ENCODE peak calls at places on chromosomes 2 and 18, in five cellular contexts. R, P, W, Q and E are unnamed samples.

GRCh38 chr18:33870059-33870458 is 292.0 kb downstream of the ASXL3 start:
- DNase-seq in R (no peak), W (no peak), Q (peak), P (no peak), E (no peak)

GRCh38 chr18:79873449-79874110 is 75.8 kb downstream of the KCNG2 start:
- DNase-seq in P (no peak), W (no peak), R (no peak), Q (no peak), E (no peak)

GRCh38 chr2:128361376-128362131 is 42.9 kb upstream of the HS6ST1 start:
- DNase-seq in R (peak), Q (no peak), P (no peak), W (peak), E (no peak)

GRCh38 chr18:22985250-22985649 is 52.1 kb downstream of the RBBP8 start:
- DNase-seq in R (no peak), P (no peak), Q (no peak), W (no peak), E (no peak)

GRCh38 chr18:33432857-33433256 is 7.7 kb downstream of the CCDC178 start:
- DNase-seq in Q (peak), R (no peak), W (no peak), P (no peak), E (no peak)

GRCh38 chr2:206721216-206721920 is 3.2 kb upstream of the DYTN start:
- DNase-seq in W (no peak), P (no peak), Q (no peak), R (no peak), E (no peak)

GRCh38 chr18:57446322-57446721 is 11.1 kb downstream of the ONECUT2 start:
- DNase-seq in W (peak), Q (no peak), R (no peak), P (no peak), E (no peak)

GRCh38 chr2:200305797-200306718 is at the start of gene SPATS2L:
- DNase-seq in P (peak), W (peak), Q (peak), R (peak), E (peak)

GRCh38 chr2:56240210-56240609 is 56.4 kb downstream of the CCDC85A start:
- DNase-seq in R (no peak), Q (no peak), W (no peak), P (no peak), E (no peak)

GRCh38 chr18:27707201-27707600 is 469.7 kb downstream of the CDH2 start:
- DNase-seq in Q (no peak), W (no peak), P (no peak), R (no peak), E (no peak)

GRCh38 chr18:24586662-24587360 is 126.4 kb downstream of the HRH4 start:
- DNase-seq in P (no peak), Q (no peak), R (no peak), W (no peak), E (no peak)

GRCh38 chr2:8633735-8634313 is 48.0 kb upstream of the ID2 start:
- DNase-seq in Q (peak), R (no peak), W (peak), P (no peak), E (no peak)

GRCh38 chr2:240149943-240150784 is 9.7 kb upstream of the OTOS start:
- DNase-seq in R (no peak), W (peak), P (peak), Q (peak), E (peak)

GRCh38 chr18:9135912-9136314 is 668 bp upstream of the ANKRD12 start:
- DNase-seq in W (no peak), Q (no peak), R (peak), P (peak), E (no peak)

GRCh38 chr18:67425724-67426123 is 90.8 kb downstream of the DSEL start:
- DNase-seq in Q (peak), R (no peak), W (no peak), P (no peak), E (no peak)

GRCh38 chr2:231605607-231606091 is 13.0 kb downstream of the TEX44 start:
- DNase-seq in W (no peak), R (no peak), Q (no peak), P (no peak), E (peak)

GRCh38 chr18:74531043-74531442 is 3.3 kb upstream of the CNDP1 start:
- DNase-seq in R (no peak), W (no peak), Q (no peak), P (no peak), E (no peak)

GRCh38 chr2:146927080-146927714 is 917.6 kb upstream of the ACVR2A start:
- DNase-seq in Q (peak), R (peak), W (no peak), P (no peak), E (peak)

GRCh38 chr2:69770193-69770702 is 28.3 kb downstream of the ANXA4 start:
- DNase-seq in Q (peak), W (no peak), P (no peak), R (peak), E (no peak)

GRCh38 chr2:9112079-9112721 is 94.4 kb upstream of the ASAP2 start:
- DNase-seq in R (peak), W (no peak), P (no peak), Q (peak), E (no peak)

GRCh38 chr2:10385933-10386773 is 62.0 kb downstream of the ODC1 start:
- DNase-seq in R (no peak), Q (peak), P (no peak), W (no peak), E (no peak)

GRCh38 chr2:176931588-176932563 is 280.7 kb upstream of the HNRNPA3 start:
- DNase-seq in R (no peak), Q (peak), W (no peak), P (no peak), E (no peak)

GRCh38 chr2:167052825-167053224 is 164.5 kb downstream of the XIRP2 start:
- DNase-seq in Q (peak), R (no peak), W (no peak), P (no peak), E (no peak)

GRCh38 chr18:79507076-79507545 is 111.4 kb downstream of the NFATC1 start:
- DNase-seq in P (no peak), R (peak), W (peak), Q (peak), E (peak)

GRCh38 chr2:226985227-226985946 is 149.5 kb downstream of the RHBDD1 start:
- DNase-seq in P (no peak), W (no peak), R (peak), Q (peak), E (peak)

GRCh38 chr18:12401881-12402280 is 5.8 kb upstream of the PRELID3A start:
- DNase-seq in Q (no peak), W (no peak), P (no peak), R (no peak), E (no peak)

GRCh38 chr2:199108056-199108455 is 349.7 kb downstream of the SATB2 start:
- DNase-seq in Q (peak), P (no peak), W (no peak), R (no peak), E (no peak)

GRCh38 chr2:191155608-191156071 is 4.8 kb upstream of the STAT4 start:
- DNase-seq in W (no peak), Q (peak), R (no peak), P (no peak), E (no peak)

GRCh38 chr2:11473604-11474440 is 7.9 kb upstream of the E2F6 start:
- DNase-seq in R (no peak), P (no peak), W (no peak), Q (no peak), E (no peak)

GRCh38 chr2:197674546-197674945 is 841 bp downstream of the RFTN2 start:
- DNase-seq in R (no peak), W (no peak), Q (peak), P (no peak), E (no peak)

GRCh38 chr2:208265371-208265806 is 666 bp upstream of the PIKFYVE start:
- DNase-seq in P (peak), W (no peak), Q (peak), R (no peak), E (no peak)

GRCh38 chr2:20994130-20994529 is 49.7 kb downstream of the APOB start:
- DNase-seq in Q (no peak), W (no peak), P (no peak), R (no peak), E (no peak)

GRCh38 chr2:228839506-228839905 is 431.6 kb downstream of the PID1 start:
- DNase-seq in P (no peak), R (peak), Q (no peak), W (no peak), E (no peak)

GRCh38 chr2:134232461-134232860 is 21.4 kb upstream of the MGAT5 start:
- DNase-seq in P (no peak), R (no peak), W (no peak), Q (no peak), E (no peak)

GRCh38 chr18:57930476-57930875 is 113.5 kb upstream of the NEDD4L start:
- DNase-seq in P (no peak), R (no peak), W (no peak), Q (no peak), E (no peak)

GRCh38 chr2:106839849-106840595 is 45.9 kb downstream of the ST6GAL2 start:
- DNase-seq in W (no peak), P (no peak), Q (no peak), R (no peak), E (no peak)

GRCh38 chr2:152038451-152038958 is 60.3 kb downstream of the CACNB4 start:
- DNase-seq in P (no peak), R (peak), Q (no peak), W (no peak), E (no peak)

GRCh38 chr2:218418717-218419458 is at the start of gene VIL1:
- DNase-seq in P (no peak), R (no peak), Q (no peak), W (no peak), E (no peak)

GRCh38 chr2:79389475-79389874 is 123.4 kb upstream of the CTNNA2 start:
- DNase-seq in P (no peak), R (no peak), Q (peak), W (no peak), E (no peak)

GRCh38 chr2:79393107-79393506 is 119.7 kb upstream of the CTNNA2 start:
- DNase-seq in Q (no peak), P (no peak), R (no peak), W (no peak), E (no peak)

GRCh38 chr2:79393806-79394484 is 118.9 kb upstream of the CTNNA2 start:
- DNase-seq in W (no peak), Q (peak), R (no peak), P (no peak), E (no peak)

DNA sequence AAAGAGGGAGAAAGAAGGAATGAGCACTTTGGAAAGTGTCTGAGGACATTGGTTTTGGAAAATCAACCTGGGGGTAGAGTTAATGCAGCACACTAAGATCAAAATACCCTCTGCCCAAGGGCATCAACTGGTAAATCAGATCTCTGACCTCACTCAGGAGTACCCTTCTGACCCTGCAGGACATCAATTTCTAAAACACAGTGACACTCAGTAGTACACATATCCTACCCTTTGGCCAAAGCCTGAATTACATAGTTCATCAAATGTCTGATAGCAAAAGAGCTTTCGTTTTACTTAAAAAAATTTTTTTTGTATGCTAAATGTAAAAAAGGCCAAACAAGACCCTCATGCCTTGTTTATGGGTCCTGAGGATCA is 118.4 kb upstream of the CTNNA2 start:
- DNase-seq in R (no peak), P (no peak), Q (no peak), W (no peak), E (no peak)
- H3K27ac ChIP-seq in R (no peak), P (no peak), Q (no peak), W (no peak), E (no peak)

GRCh38 chr2:158002079-158002478 is 99.6 kb upstream of the UPP2 start:
- DNase-seq in P (no peak), R (no peak), W (no peak), Q (no peak), E (no peak)
- H3K27ac ChIP-seq in P (no peak), R (no peak), W (no peak), Q (no peak), E (no peak)

GRCh38 chr18:61893304-61893970 is 630 bp upstream of the RNF152 start:
- DNase-seq in R (peak), W (peak), Q (peak), P (peak), E (no peak)
- H3K27ac ChIP-seq in R (peak), W (peak), Q (peak), P (no peak), E (peak)

GRCh38 chr2:17583166-17583565 is 42.7 kb downstream of the VSNL1 start:
- DNase-seq in W (no peak), R (no peak), P (no peak), Q (peak), E (no peak)
- H3K27ac ChIP-seq in W (no peak), R (no peak), P (no peak), Q (no peak), E (no peak)

GRCh38 chr2:179273461-179273962 is 8.9 kb upstream of the SESTD1 start:
- DNase-seq in R (no peak), W (no peak), Q (no peak), P (no peak), E (no peak)
- H3K27ac ChIP-seq in R (peak), W (no peak), Q (no peak), P (no peak), E (peak)